ENCODE peak calls at places on chromosomes 2 and 18, in six cellular contexts. One of them, this sample, is unnamed.

GRCh38 chr2:19669605-19670004 is 232.2 kb downstream of the TTC32 start:
- DNase-seq in GM12878: no peak
- DNase-seq in K562: no peak
- DNase-seq in H1: no peak
- DNase-seq in HepG2: no peak
- DNase-seq in GM12891: no peak
- DNase-seq in this sample: no peak

GRCh38 chr2:55876425-55877084 is 47.0 kb downstream of the EFEMP1 start:
- DNase-seq in GM12878: no peak
- DNase-seq in K562: no peak
- DNase-seq in H1: no peak
- DNase-seq in HepG2: no peak
- DNase-seq in GM12891: no peak
- DNase-seq in this sample: no peak

GRCh38 chr2:29042581-29043075 is 31.7 kb downstream of the PCARE start:
- DNase-seq in GM12878: no peak
- DNase-seq in K562: peak; percentile 43
- DNase-seq in H1: no peak
- DNase-seq in HepG2: no peak
- DNase-seq in GM12891: no peak
- DNase-seq in this sample: no peak

GRCh38 chr2:14081526-14081925 is 551.0 kb upstream of the LRATD1 start:
- DNase-seq in GM12878: no peak
- DNase-seq in K562: no peak
- DNase-seq in H1: no peak
- DNase-seq in HepG2: no peak
- DNase-seq in GM12891: no peak
- DNase-seq in this sample: no peak

GRCh38 chr18:56112013-56112749 is 524.2 kb upstream of the TCF4 start:
- DNase-seq in GM12878: peak; percentile 45
- DNase-seq in K562: no peak
- DNase-seq in H1: no peak
- DNase-seq in HepG2: no peak
- DNase-seq in GM12891: peak; percentile 9
- DNase-seq in this sample: peak; percentile 2

GRCh38 chr2:236363878-236364277 is 99.7 kb upstream of the ASB18 start:
- DNase-seq in GM12878: no peak
- DNase-seq in K562: no peak
- DNase-seq in H1: no peak
- DNase-seq in HepG2: no peak
- DNase-seq in GM12891: no peak
- DNase-seq in this sample: no peak

GRCh38 chr2:199455533-199456382 is 2.0 kb downstream of the SATB2 start:
- DNase-seq in GM12878: no peak
- DNase-seq in K562: peak; percentile 92
- DNase-seq in H1: no peak
- DNase-seq in HepG2: peak; percentile 80
- DNase-seq in GM12891: peak; percentile 5
- DNase-seq in this sample: no peak

GRCh38 chr2:27735263-27735904 is 36.1 kb upstream of the MRPL33 start:
- DNase-seq in GM12878: no peak
- DNase-seq in K562: peak; percentile 59
- DNase-seq in H1: peak; percentile 47
- DNase-seq in HepG2: no peak
- DNase-seq in GM12891: peak; percentile 41
- DNase-seq in this sample: no peak

GRCh38 chr2:204753841-204754240 is 208.6 kb downstream of the PARD3B start:
- DNase-seq in GM12878: no peak
- DNase-seq in K562: no peak
- DNase-seq in H1: no peak
- DNase-seq in HepG2: no peak
- DNase-seq in GM12891: no peak
- DNase-seq in this sample: no peak

GRCh38 chr2:199444749-199445148 is 13.0 kb downstream of the SATB2 start:
- DNase-seq in GM12878: no peak
- DNase-seq in K562: no peak
- DNase-seq in H1: no peak
- DNase-seq in HepG2: no peak
- DNase-seq in GM12891: no peak
- DNase-seq in this sample: no peak

GRCh38 chr2:239468491-239469017 is 67.7 kb upstream of the HDAC4 start:
- DNase-seq in GM12878: no peak
- DNase-seq in K562: no peak
- DNase-seq in H1: no peak
- DNase-seq in HepG2: no peak
- DNase-seq in GM12891: no peak
- DNase-seq in this sample: no peak

GRCh38 chr2:24365051-24365450 is 4.7 kb upstream of the ITSN2 start:
- DNase-seq in GM12878: no peak
- DNase-seq in K562: peak; percentile 67
- DNase-seq in H1: no peak
- DNase-seq in HepG2: no peak
- DNase-seq in GM12891: no peak
- DNase-seq in this sample: no peak

GRCh38 chr2:237546876-237547395 is 19.4 kb upstream of the PRLH start:
- DNase-seq in GM12878: no peak
- DNase-seq in K562: no peak
- DNase-seq in H1: no peak
- DNase-seq in HepG2: no peak
- DNase-seq in GM12891: no peak
- DNase-seq in this sample: no peak

GRCh38 chr2:100976634-100977391 is 25.3 kb upstream of the RPL31 start:
- DNase-seq in GM12878: peak; percentile 25
- DNase-seq in K562: no peak
- DNase-seq in H1: no peak
- DNase-seq in HepG2: no peak
- DNase-seq in GM12891: peak; percentile 69
- DNase-seq in this sample: peak; percentile 55

GRCh38 chr2:5748941-5749731 is 57.0 kb downstream of the SOX11 start:
- DNase-seq in GM12878: no peak
- DNase-seq in K562: no peak
- DNase-seq in H1: no peak
- DNase-seq in HepG2: no peak
- DNase-seq in GM12891: no peak
- DNase-seq in this sample: no peak

GRCh38 chr18:10316778-10317177 is 137.7 kb upstream of the APCDD1 start:
- DNase-seq in GM12878: no peak
- DNase-seq in K562: no peak
- DNase-seq in H1: no peak
- DNase-seq in HepG2: no peak
- DNase-seq in GM12891: no peak
- DNase-seq in this sample: no peak

GRCh38 chr2:44120428-44120827 is 48.2 kb upstream of the PPM1B start:
- DNase-seq in GM12878: no peak
- DNase-seq in K562: no peak
- DNase-seq in H1: no peak
- DNase-seq in HepG2: no peak
- DNase-seq in GM12891: no peak
- DNase-seq in this sample: no peak

GRCh38 chr2:68849579-68850030 is 21.6 kb downstream of the BMP10 start:
- DNase-seq in GM12878: no peak
- DNase-seq in K562: peak; percentile 91
- DNase-seq in H1: no peak
- DNase-seq in HepG2: peak; percentile 46
- DNase-seq in GM12891: no peak
- DNase-seq in this sample: no peak

GRCh38 chr2:101792208-101792607 is 94.7 kb downstream of the MAP4K4 start:
- DNase-seq in GM12878: no peak
- DNase-seq in K562: no peak
- DNase-seq in H1: no peak
- DNase-seq in HepG2: no peak
- DNase-seq in GM12891: no peak
- DNase-seq in this sample: no peak

GRCh38 chr2:170512271-170512670 is 202.9 kb upstream of the SP5 start:
- DNase-seq in GM12878: no peak
- DNase-seq in K562: no peak
- DNase-seq in H1: no peak
- DNase-seq in HepG2: no peak
- DNase-seq in GM12891: no peak
- DNase-seq in this sample: no peak

GRCh38 chr18:75198046-75198445 is 10.9 kb downstream of the PTGR3 start:
- DNase-seq in GM12878: no peak
- DNase-seq in K562: no peak
- DNase-seq in H1: no peak
- DNase-seq in HepG2: no peak
- DNase-seq in GM12891: no peak
- DNase-seq in this sample: no peak

GRCh38 chr2:121890041-121890440 is 134.6 kb downstream of the TSN start:
- DNase-seq in GM12878: no peak
- DNase-seq in K562: no peak
- DNase-seq in H1: no peak
- DNase-seq in HepG2: no peak
- DNase-seq in GM12891: no peak
- DNase-seq in this sample: no peak

GRCh38 chr18:79912409-79912991 is 39.0 kb downstream of the SLC66A2 start:
- DNase-seq in GM12878: no peak
- DNase-seq in K562: no peak
- DNase-seq in H1: no peak
- DNase-seq in HepG2: no peak
- DNase-seq in GM12891: no peak
- DNase-seq in this sample: no peak

GRCh38 chr2:47402555-47402804 is 476 bp upstream of the MSH2 start:
- DNase-seq in GM12878: no peak
- DNase-seq in K562: no peak
- DNase-seq in H1: no peak
- DNase-seq in HepG2: no peak
- DNase-seq in GM12891: no peak
- DNase-seq in this sample: no peak

GRCh38 chr2:20231632-20232031 is 6.7 kb upstream of the SDC1 start:
- DNase-seq in GM12878: no peak
- DNase-seq in K562: no peak
- DNase-seq in H1: peak; percentile 68
- DNase-seq in HepG2: peak; percentile 46
- DNase-seq in GM12891: no peak
- DNase-seq in this sample: no peak

GRCh38 chr2:230668184-230668938 is 44.3 kb upstream of the CAB39 start:
- DNase-seq in GM12878: peak; percentile 88
- DNase-seq in K562: no peak
- DNase-seq in H1: no peak
- DNase-seq in HepG2: no peak
- DNase-seq in GM12891: no peak
- DNase-seq in this sample: peak; percentile 55
- TF ChIP-seq TAF1 in GM12878: peak; percentile 58
- TF ChIP-seq TAF1 in K562: no peak
- TF ChIP-seq TAF1 in H1: no peak
- TF ChIP-seq TAF1 in HepG2: no peak
- TF ChIP-seq TAF1 in GM12891: no peak
- TF ChIP-seq TAF1 in this sample: peak; percentile 59

GRCh38 chr18:63969965-63970802 is at the start of gene SERPINB8:
- DNase-seq in GM12878: no peak
- DNase-seq in K562: peak; percentile 19
- DNase-seq in H1: peak; percentile 85
- DNase-seq in HepG2: peak; percentile 67
- DNase-seq in GM12891: peak; percentile 66
- DNase-seq in this sample: peak; percentile 57
- TF ChIP-seq POLR2A in GM12878: peak; percentile 85
- TF ChIP-seq POLR2A in K562: no peak
- TF ChIP-seq POLR2A in H1: peak; percentile 92
- TF ChIP-seq POLR2A in HepG2: peak; percentile 57
- TF ChIP-seq POLR2A in GM12891: peak; percentile 58
- TF ChIP-seq POLR2A in this sample: peak; percentile 82

DNA sequence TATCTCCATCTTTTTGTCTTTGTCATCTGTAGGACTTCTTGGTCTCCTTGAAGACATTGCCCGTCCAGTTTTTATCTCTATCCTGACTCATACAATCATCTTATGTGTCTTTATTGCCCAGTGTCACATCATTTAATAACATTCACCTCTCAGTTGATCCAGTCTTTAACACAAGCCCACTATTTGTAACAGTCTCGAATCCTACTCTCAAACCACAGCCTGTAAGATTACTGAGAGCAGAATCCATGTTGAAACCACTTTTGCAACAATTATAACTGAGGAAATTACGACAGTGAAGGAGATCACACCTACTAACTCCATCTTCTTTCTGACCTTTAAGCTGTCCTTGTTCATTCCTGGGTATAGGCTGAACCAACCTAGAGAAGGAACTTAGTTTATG is 1206.0 kb upstream of the ZEB2 start:
- DNase-seq in GM12878: no peak
- DNase-seq in K562: no peak
- DNase-seq in H1: no peak
- DNase-seq in HepG2: no peak
- DNase-seq in GM12891: no peak
- DNase-seq in this sample: no peak
- TF ChIP-seq POLR2AphosphoS5 in GM12878: no peak
- TF ChIP-seq POLR2AphosphoS5 in K562: no peak
- TF ChIP-seq POLR2AphosphoS5 in H1: no peak
- TF ChIP-seq POLR2AphosphoS5 in HepG2: no peak
- TF ChIP-seq POLR2AphosphoS5 in GM12891: no peak
- TF ChIP-seq POLR2AphosphoS5 in this sample: no peak

DNA sequence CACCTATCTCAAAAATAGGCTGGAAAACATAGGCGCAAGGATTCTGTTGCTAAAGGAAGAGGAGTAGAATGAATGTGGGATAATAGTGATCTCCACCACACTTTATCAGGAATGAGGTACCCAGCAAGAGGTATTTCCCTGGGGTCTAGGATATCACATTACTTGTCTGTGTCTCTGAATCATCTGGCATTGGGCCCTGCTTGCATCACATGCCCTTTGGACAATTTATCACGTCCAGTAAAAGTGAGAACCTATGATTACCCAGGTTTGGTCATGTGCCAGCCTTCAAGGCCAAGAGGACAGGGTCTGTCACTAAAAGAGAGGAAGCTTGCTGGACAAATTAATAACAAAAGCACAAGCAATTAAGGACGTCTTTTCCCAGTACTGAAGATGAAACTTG is 11.4 kb upstream of the TRAPPC8 start:
- DNase-seq in GM12878: no peak
- DNase-seq in K562: no peak
- DNase-seq in H1: no peak
- DNase-seq in HepG2: peak; percentile 79
- DNase-seq in GM12891: no peak
- DNase-seq in this sample: no peak
- TF ChIP-seq TAF1 in GM12878: no peak
- TF ChIP-seq TAF1 in K562: no peak
- TF ChIP-seq TAF1 in H1: no peak
- TF ChIP-seq TAF1 in HepG2: no peak
- TF ChIP-seq TAF1 in GM12891: no peak
- TF ChIP-seq TAF1 in this sample: no peak

DNA sequence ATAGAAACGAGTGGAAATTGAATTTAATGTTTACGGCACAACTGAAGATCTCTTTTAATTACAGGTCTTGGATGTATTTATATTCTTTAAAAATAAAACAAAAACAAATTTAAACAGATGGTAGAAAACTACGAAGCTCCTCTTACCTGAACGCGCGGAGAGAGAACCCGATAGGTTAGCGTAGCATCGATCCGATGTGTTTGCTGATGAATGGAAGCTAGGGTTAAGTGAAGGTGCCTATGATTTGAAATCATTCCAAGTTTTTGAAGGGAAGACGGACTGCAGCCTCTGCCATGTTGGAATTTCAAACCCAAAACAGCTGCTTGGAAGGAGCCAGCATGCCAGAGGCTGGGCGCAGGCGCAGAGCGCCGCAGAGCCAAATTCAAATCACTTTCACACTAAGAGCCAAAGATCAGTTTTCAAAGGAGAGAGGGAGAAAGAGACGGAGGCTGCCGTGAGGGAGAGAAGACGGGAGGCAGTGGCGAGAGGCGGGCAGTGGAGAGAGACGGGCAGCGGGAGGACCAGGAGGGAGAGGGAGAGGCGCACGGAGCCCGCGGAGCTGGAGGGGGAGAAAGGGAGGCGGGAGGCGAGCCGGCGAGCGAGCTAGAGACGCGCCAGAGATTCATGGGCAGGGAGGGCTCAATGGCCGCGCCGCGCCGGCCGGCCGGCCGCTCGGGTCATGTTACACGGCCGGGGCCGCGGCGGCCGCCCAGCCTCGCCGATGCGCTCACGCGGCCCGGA is at the start of gene FIGN:
- DNase-seq in GM12878: no peak
- DNase-seq in K562: peak; percentile 2
- DNase-seq in H1: peak; percentile 70
- DNase-seq in HepG2: peak; percentile 75
- DNase-seq in GM12891: no peak
- DNase-seq in this sample: no peak
- TF ChIP-seq POLR2A in GM12878: no peak
- TF ChIP-seq POLR2A in K562: no peak
- TF ChIP-seq POLR2A in H1: peak; percentile 93
- TF ChIP-seq POLR2A in HepG2: peak; percentile 90
- TF ChIP-seq POLR2A in GM12891: no peak
- TF ChIP-seq POLR2A in this sample: no peak

This sample was measured in GM12892.